ENCODE peak calls at places on chromosomes 7 and 10, in five cellular contexts. I is T-cell, F is EL, B is amniotic epithelial cell, N is amygdala. E is an unnamed sample.

GRCh38 chr7:130996841-130997231 is 262.8 kb upstream of the KLF14 start:
- DNase-seq in B (peak), F (peak), N (no peak), I (no peak), E (peak)

GRCh38 chr10:38094923-38095574 is 912 bp downstream of the ZNF37A start:
- DNase-seq in I (no peak), N (no peak), B (no peak), F (no peak), E (no peak)

GRCh38 chr7:143384148-143384547 is 3.0 kb downstream of the ZYX start:
- DNase-seq in N (no peak), F (peak), B (peak), I (no peak), E (peak)

GRCh38 chr7:156680281-156680680 is 39.7 kb downstream of the RNF32 start:
- DNase-seq in N (no peak), F (no peak), I (no peak), B (peak), E (no peak)

GRCh38 chr10:10811562-10811961 is 206.1 kb upstream of the CELF2 start:
- DNase-seq in I (no peak), B (peak), N (no peak), F (peak), E (no peak)

GRCh38 chr7:156612930-156613329 is 27.6 kb upstream of the RNF32 start:
- DNase-seq in I (peak), F (no peak), B (no peak), N (no peak), E (no peak)

GRCh38 chr10:46560952-46561351 is 4.5 kb upstream of the GPRIN2 start:
- DNase-seq in B (no peak), I (no peak), N (no peak), F (no peak), E (no peak)

GRCh38 chr7:130566168-130566897 is 74.4 kb downstream of the MEST start:
- DNase-seq in F (peak), I (no peak), N (no peak), B (peak), E (no peak)

GRCh38 chr10:104080762-104081161 is 4.9 kb downstream of the COL17A1 start:
- DNase-seq in I (no peak), F (peak), B (peak), N (no peak), E (peak)

GRCh38 chr10:69213601-69214311 is 6.4 kb upstream of the HKDC1 start:
- DNase-seq in B (no peak), I (no peak), N (no peak), F (no peak), E (no peak)

GRCh38 chr10:129917936-129918335 is 46.1 kb downstream of the EBF3 start:
- DNase-seq in B (no peak), N (no peak), F (no peak), I (no peak), E (no peak)

GRCh38 chr10:103660364-103661197 is 167.1 kb downstream of the NEURL1 start:
- DNase-seq in F (peak), B (peak), N (no peak), I (no peak), E (peak)

GRCh38 chr7:70028620-70029019 is 430.3 kb downstream of the AUTS2 start:
- DNase-seq in F (no peak), B (no peak), I (no peak), N (no peak), E (no peak)

GRCh38 chr10:102782698-102783540 is 39.2 kb downstream of the WBP1L start:
- DNase-seq in F (peak), I (no peak), B (peak), N (no peak), E (no peak)

GRCh38 chr7:81725496-81726117 is 44.2 kb downstream of the HGF start:
- DNase-seq in B (peak), I (no peak), N (no peak), F (peak), E (peak)

GRCh38 chr10:22433875-22434274 is 88.6 kb downstream of the SPAG6 start:
- DNase-seq in F (peak), B (peak), N (no peak), I (no peak), E (peak)

GRCh38 chr10:88366772-88367171 is 216.3 kb downstream of the RNLS start:
- DNase-seq in N (no peak), B (no peak), F (no peak), I (no peak), E (no peak)